ENCODE peak calls at places on chromosomes 1 and 21, in eight cellular contexts. V is H9, Q is endodermal cell, W is AG09309, I is endothelial cell, N is kidney, L is dorsolateral prefrontal cortex, H is DND-41. A is an unnamed sample.

GRCh38 chr1:115179397-115179835 is 90.1 kb upstream of the TSPAN2 start:
- DNase-seq in L (no peak), I (no peak), V (no peak), N (no peak), W (peak), Q (no peak), H (no peak), A (peak)

GRCh38 chr1:111475706-111476105 is 1.9 kb downstream of the C1orf162 start:
- DNase-seq in I (no peak), N (no peak), W (no peak), L (no peak), V (no peak), H (no peak), Q (no peak), A (no peak)

GRCh38 chr1:164578474-164579200 is 19.7 kb downstream of the PBX1 start:
- DNase-seq in I (no peak), Q (peak), H (no peak), V (peak), L (no peak), N (no peak), W (no peak), A (no peak)

GRCh38 chr1:25621876-25622275 is 5.3 kb downstream of the MAN1C1 start:
- DNase-seq in N (no peak), I (no peak), V (no peak), H (no peak), L (no peak), W (no peak), Q (no peak), A (no peak)

GRCh38 chr1:30822966-30823581 is 65.5 kb upstream of the LAPTM5 start:
- DNase-seq in W (no peak), L (no peak), I (no peak), V (no peak), H (no peak), Q (no peak), N (no peak), A (no peak)

GRCh38 chr1:177068011-177068410 is 96.5 kb downstream of the ASTN1 start:
- DNase-seq in H (no peak), N (no peak), W (no peak), I (no peak), Q (no peak), L (no peak), V (no peak), A (no peak)

GRCh38 chr1:59557549-59557885 is 257.2 kb upstream of the HOOK1 start:
- DNase-seq in I (no peak), N (no peak), Q (no peak), H (no peak), L (no peak), V (no peak), W (no peak), A (no peak)

GRCh38 chr1:35660581-35661473 is 19.5 kb upstream of the PSMB2 start:
- DNase-seq in Q (peak), L (no peak), V (peak), W (no peak), H (peak), I (peak), N (no peak), A (no peak)

GRCh38 chr1:25467193-25467592 is 36.5 kb downstream of the MACO1 start:
- DNase-seq in H (no peak), Q (no peak), W (no peak), V (no peak), N (no peak), L (no peak), I (no peak), A (no peak)

GRCh38 chr1:2130156-2130555 is 64.4 kb downstream of the FAAP20 start:
- DNase-seq in N (peak), W (no peak), Q (no peak), H (no peak), L (peak), I (no peak), V (no peak), A (no peak)

GRCh38 chr21:34345892-34346291 is 17.9 kb upstream of the KCNE2 start:
- DNase-seq in L (no peak), V (no peak), H (no peak), I (no peak), Q (peak), N (no peak), W (no peak), A (no peak)

GRCh38 chr1:117635805-117636204 is 30.0 kb downstream of the TENT5C start:
- DNase-seq in Q (peak), V (no peak), I (no peak), W (no peak), N (no peak), L (no peak), H (no peak), A (no peak)

GRCh38 chr21:46038871-46039397 is 57.4 kb downstream of the COL6A1 start:
- DNase-seq in N (no peak), L (peak), I (no peak), W (peak), Q (peak), V (no peak), H (no peak), A (no peak)

GRCh38 chr1:87140831-87141540 is 187.7 kb upstream of the LMO4 start:
- DNase-seq in H (no peak), Q (no peak), W (no peak), I (no peak), L (no peak), V (no peak), N (no peak), A (no peak)

GRCh38 chr1:15741183-15741850 is 982 bp upstream of the TMEM82 start:
- DNase-seq in I (peak), N (peak), H (peak), W (no peak), L (peak), Q (peak), V (peak), A (no peak)

GRCh38 chr1:239566074-239566473 is 179.7 kb downstream of the CHRM3 start:
- DNase-seq in V (no peak), I (no peak), L (no peak), H (no peak), N (no peak), W (no peak), Q (no peak), A (no peak)

GRCh38 chr1:109252893-109253802 is 3.8 kb downstream of the CELSR2 start:
- DNase-seq in N (peak), W (no peak), L (peak), V (no peak), I (no peak), H (no peak), Q (no peak), A (no peak)

GRCh38 chr1:230385173-230385480 is 41.0 kb downstream of the PGBD5 start:
- DNase-seq in H (no peak), V (no peak), I (no peak), W (no peak), L (no peak), Q (no peak), N (no peak), A (no peak)

GRCh38 chr1:29474845-29475244 is 238.5 kb downstream of the PTPRU start:
- DNase-seq in I (no peak), N (no peak), V (no peak), W (no peak), H (no peak), Q (no peak), L (no peak), A (no peak)

GRCh38 chr1:41850029-41850428 is 68.7 kb downstream of the HIVEP3 start:
- DNase-seq in W (no peak), L (no peak), V (no peak), I (no peak), N (no peak), Q (no peak), H (peak), A (no peak)

DNA sequence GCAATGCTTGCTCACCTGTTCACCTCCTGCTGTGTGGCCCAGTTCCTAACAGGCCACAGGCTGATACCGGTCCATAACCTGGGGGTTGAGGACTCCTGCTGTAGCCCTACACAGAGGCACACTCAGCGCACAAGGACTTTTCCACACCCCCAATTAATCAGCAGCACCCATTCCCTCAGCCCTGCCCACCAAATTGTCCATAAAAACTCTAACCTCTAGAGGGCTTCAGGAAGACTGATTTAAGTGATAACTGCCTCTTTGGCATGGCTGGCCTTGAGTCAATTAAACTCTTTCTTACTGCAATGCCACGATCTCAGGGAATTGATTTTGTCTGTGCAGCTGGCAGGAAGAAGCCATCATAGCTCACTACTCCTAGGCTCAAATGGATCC is 71.3 kb upstream of the MUTYH start:
- DNase-seq in H (no peak), I (no peak), N (no peak), W (no peak), Q (peak), L (no peak), V (no peak), A (no peak)
- TF ChIP-seq CTCF in H (no peak), I (no peak), N (no peak), W (no peak), Q (peak), L (no peak), V (peak), A (no peak)

DNA sequence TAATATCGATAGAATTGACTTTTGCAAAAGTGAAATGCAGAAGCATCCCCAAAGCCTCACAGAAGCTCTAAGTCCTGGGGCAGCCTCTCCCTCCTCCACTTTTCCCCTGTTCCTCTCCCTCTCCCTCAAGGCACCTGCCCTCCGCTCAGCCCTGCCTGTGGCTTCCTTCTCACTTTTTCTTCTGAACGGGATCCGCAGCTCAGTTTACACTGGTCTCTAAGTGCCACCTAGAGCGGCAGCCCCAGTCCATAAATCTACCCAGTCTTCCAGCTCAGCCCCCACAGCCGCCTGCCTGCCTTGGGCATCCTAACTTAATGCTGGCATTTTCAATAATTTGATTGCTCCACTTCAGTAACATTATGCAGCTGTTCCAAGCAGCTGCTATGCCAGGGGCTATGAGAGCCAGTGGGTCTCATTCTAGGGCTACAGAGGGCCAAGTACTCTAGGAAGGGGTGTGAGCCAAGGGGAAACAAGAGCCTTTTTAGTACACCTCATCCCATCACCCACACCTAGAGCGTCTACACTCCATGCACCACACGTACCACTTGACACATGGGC is 48.5 kb upstream of the COA6 start:
- DNase-seq in V (no peak), H (no peak), Q (no peak), L (no peak), I (no peak), W (no peak), N (no peak), A (no peak)
- TF ChIP-seq CTCF in V (no peak), H (no peak), Q (no peak), L (no peak), I (no peak), W (no peak), N (no peak), A (no peak)

DNA sequence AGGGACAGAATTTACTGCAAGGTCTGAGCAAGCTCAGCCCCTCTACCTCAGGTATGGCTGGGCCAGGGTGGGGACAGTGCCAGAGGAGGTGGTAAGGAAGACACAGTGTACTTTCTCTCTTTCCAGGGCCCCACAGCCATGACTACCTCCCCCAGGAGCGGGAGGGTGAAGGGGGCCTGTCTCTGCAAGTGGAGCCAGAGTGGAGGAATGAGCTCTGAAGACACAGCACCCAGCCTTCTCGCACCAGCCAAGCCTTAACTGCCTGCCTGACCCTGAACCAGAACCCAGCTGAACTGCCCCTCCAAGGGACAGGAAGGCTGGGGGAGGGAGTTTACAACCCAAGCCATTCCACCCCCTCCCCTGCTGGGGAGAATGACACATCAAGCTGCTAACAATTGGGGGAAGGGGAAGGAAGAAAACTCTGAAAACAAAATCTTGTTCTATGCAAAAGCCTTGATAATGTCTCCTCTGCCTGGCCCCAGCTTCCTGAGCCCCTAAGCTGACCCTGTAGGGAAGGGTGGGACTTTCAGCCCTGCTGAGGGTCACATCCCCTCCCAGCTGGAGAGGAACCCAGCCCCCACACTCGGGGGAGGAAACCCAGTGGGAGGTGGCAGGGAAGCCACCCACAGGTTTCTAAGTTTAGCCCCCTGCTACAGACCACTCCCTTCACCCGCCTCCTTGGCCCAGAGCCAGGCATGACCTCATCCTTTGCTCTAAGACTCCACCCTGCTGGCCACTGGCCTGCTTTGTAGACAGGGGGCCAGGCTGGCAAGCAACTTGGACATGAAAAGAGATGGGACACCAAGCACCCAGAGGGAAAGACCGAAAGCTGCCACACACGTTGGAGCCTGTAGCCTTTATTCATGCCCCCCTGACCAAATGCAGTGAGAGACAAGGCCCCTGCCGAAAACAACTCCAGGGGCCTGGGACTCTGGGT is 6.4 kb downstream of the RHOC start:
- DNase-seq in Q (peak), L (peak), V (peak), W (peak), N (peak), I (peak), H (peak), A (peak)
- TF ChIP-seq CTCF in Q (peak), L (peak), V (no peak), W (peak), N (no peak), I (no peak), H (no peak), A (no peak)

DNA sequence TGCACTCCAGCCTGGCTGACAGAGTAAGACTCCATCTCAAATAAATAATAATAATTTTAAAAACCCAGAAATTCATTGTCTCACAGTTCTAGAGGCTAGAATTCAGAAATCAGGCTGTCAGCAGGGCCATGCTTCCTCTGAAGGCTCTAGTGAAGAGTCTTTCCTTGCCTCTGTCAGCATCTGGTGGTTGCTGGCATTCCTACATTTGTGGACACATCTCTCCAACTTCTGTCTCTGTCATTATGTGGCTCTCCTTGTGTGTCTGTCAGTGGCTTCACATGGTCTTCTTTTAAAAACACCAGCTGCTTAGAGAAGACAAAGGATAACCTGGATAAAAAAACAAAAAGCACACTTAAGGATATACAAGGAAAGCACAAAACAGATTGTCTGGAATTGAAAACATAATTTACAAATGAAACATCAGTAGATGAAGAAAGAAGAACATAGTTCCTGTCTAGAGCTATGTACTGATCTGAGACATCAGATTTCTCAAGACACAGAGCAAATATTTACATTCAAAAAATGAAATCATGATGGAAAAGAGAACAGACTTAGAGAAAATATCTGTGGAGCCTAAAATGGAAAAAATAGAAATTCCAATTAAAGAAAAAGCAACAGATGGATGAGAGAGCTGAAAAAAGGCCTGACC is 32.7 kb upstream of the ASB17 start:
- DNase-seq in W (no peak), H (no peak), N (no peak), L (no peak), V (no peak), Q (no peak), I (no peak), A (no peak)
- TF ChIP-seq CTCF in W (no peak), H (no peak), N (no peak), L (no peak), V (no peak), Q (peak), I (no peak), A (no peak)

GRCh38 chr1:54791880-54792522 is 9.1 kb downstream of the TTC22 start:
- DNase-seq in N (no peak), H (peak), W (no peak), I (peak), Q (peak), V (peak), L (no peak), A (no peak)
- TF ChIP-seq CTCF in N (peak), H (peak), W (peak), I (peak), Q (peak), V (peak), L (no peak), A (peak)

DNA sequence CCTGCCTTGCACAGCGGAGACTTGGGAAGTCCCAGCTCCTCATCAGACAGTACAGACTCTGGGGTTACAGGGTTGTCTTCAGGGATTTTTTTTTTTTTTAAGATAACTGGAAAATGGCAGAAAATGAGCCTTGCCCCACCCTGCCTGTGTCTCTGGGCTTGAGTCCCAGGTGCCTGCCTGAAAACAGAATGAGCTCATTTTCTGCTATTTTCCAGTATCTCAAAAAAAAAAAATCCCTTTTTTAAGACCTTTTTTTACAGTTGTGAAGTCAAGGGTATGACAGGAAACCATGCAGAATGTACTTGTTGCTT is 10.1 kb downstream of the SLX9 start:
- DNase-seq in V (no peak), N (no peak), L (no peak), I (no peak), W (no peak), H (no peak), Q (no peak), A (no peak)
- TF ChIP-seq CTCF in V (no peak), N (no peak), L (no peak), I (peak), W (no peak), H (no peak), Q (no peak), A (no peak)

GRCh38 chr1:223837687-223838086 is 8.1 kb downstream of the TP53BP2 start:
- DNase-seq in Q (peak), I (no peak), H (no peak), N (no peak), W (no peak), V (no peak), L (no peak), A (no peak)
- TF ChIP-seq CTCF in Q (no peak), I (no peak), H (no peak), N (no peak), W (no peak), V (no peak), L (no peak), A (no peak)

GRCh38 chr1:93702828-93703183 is 21.2 kb upstream of the BCAR3 start:
- DNase-seq in L (no peak), I (no peak), N (no peak), Q (no peak), V (no peak), H (no peak), W (no peak), A (no peak)
- TF ChIP-seq CTCF in L (no peak), I (no peak), N (no peak), Q (peak), V (no peak), H (no peak), W (peak), A (peak)